ENCODE peak calls at places on chromosome 14, in five cellular contexts. R is GM06990, S is PC-9, Z is fibroblast of mammary gland, H is BJ. U is an unnamed sample.

GRCh38 chr14:97602438-97603117 is 805.4 kb downstream of the VRK1 start:
- DNase-seq in R (no peak), S (no peak), Z (no peak), H (no peak), U (no peak)

GRCh38 chr14:90487031-90487430 is 90.2 kb downstream of the CALM1 start:
- DNase-seq in R (no peak), S (no peak), Z (no peak), H (no peak), U (peak)

GRCh38 chr14:71665781-71666180 is 266.4 kb upstream of the RGS6 start:
- DNase-seq in R (no peak), S (no peak), Z (no peak), H (no peak), U (no peak)

GRCh38 chr14:106564058-106564643 is 1037.8 kb downstream of the TMEM121 start:
- DNase-seq in R (peak), S (no peak), Z (no peak), H (no peak), U (no peak)

GRCh38 chr14:38205949-38206665 is 1.6 kb upstream of the SSTR1 start:
- DNase-seq in R (no peak), S (no peak), Z (peak), H (no peak), U (no peak)

GRCh38 chr14:64410084-64410774 is 22.1 kb downstream of the MTHFD1 start:
- DNase-seq in R (no peak), S (peak), Z (peak), H (no peak), U (no peak)

GRCh38 chr14:100914597-100915021 is 11.1 kb upstream of the RTL1 start:
- DNase-seq in R (no peak), S (no peak), Z (no peak), H (peak), U (no peak)

GRCh38 chr14:33943081-33943480 is 7.8 kb downstream of the EGLN3 start:
- DNase-seq in R (no peak), S (no peak), Z (no peak), H (no peak), U (no peak)

GRCh38 chr14:88189040-88189839 is 133.8 kb downstream of the KCNK10 start:
- DNase-seq in R (no peak), S (peak), Z (peak), H (peak), U (no peak)

GRCh38 chr14:96797943-96798349 is 764 bp downstream of the VRK1 start:
- DNase-seq in R (no peak), S (no peak), Z (no peak), H (no peak), U (no peak)

GRCh38 chr14:105267820-105268548 is 19.7 kb downstream of the BTBD6 start:
- DNase-seq in R (no peak), S (no peak), Z (peak), H (no peak), U (no peak)
- TF ChIP-seq CTCF in R (peak), S (no peak), Z (no peak), H (no peak), U (no peak)

DNA sequence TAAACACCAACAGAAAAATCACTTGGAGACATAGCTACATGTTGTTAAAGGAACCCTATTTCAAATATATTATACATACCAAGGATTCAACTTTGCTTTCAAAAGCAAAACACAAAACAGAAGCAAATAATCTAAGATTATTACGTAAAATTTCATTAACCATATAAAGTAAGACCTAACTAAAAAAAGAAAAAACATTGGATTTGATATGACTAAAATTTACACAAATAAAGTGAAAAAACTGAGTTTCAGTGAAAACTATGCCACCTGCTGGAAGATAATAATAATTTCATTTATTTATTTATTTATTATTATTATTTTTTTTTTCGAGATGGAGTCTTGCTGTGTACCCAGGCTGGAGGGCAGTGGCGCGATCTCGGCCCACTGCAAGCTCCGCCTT is 45.2 kb downstream of the WDHD1 start:
- DNase-seq in R (no peak), S (no peak), Z (peak), H (no peak), U (no peak)
- TF ChIP-seq CTCF in R (no peak), S (peak), Z (peak), H (peak), U (peak)

GRCh38 chr14:50191499-50191898 is 39.9 kb downstream of the SOS2 start:
- DNase-seq in R (no peak), S (no peak), Z (no peak), H (no peak), U (no peak)
- TF ChIP-seq CTCF in R (no peak), S (no peak), Z (no peak), H (no peak), U (no peak)

GRCh38 chr14:61503167-61503801 is 181.9 kb downstream of the PRKCH start:
- DNase-seq in R (peak), S (no peak), Z (no peak), H (no peak), U (no peak)

GRCh38 chr14:61501714-61502458 is 180.5 kb downstream of the PRKCH start:
- DNase-seq in R (no peak), S (no peak), Z (no peak), H (no peak), U (no peak)

GRCh38 chr14:61504841-61505340 is 183.5 kb downstream of the PRKCH start:
- DNase-seq in R (no peak), S (no peak), Z (no peak), H (no peak), U (no peak)

GRCh38 chr14:61500046-61500445 is 178.7 kb downstream of the PRKCH start:
- DNase-seq in R (no peak), S (no peak), Z (no peak), H (no peak), U (no peak)

DNA sequence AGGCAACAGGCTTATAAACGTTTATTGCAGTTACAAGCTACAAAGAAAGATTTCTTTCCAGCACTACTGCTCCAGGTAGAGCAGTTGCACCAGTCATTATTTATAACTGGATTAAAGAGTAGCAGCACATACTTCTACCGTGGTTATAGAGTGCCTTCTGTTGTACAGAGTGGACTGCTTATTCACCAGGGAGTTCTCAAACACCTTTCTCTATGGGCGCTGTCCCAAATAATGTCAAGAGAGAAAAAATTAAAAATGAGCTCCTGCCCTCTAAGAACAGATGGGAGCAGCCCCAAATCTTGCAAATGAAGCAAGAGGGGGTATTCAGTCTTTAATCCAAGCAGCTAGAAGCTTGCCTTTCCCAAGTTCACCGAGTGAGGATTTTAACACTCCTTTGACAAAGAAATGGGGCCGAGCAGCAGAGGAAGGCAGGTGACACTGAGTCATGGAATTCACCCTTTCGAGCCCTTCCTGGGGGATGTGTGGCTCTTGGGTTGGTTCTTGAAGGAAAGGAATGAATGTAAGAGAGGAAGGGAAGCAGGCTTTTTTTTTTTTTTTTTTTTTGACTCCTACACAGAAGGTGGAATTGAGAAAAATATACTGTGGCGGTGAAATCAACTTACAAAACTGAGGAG is 181.2 kb downstream of the PRKCH start:
- DNase-seq in R (no peak), S (no peak), Z (no peak), H (no peak), U (no peak)
- TF ChIP-seq CTCF in R (no peak), S (no peak), Z (no peak), H (no peak), U (no peak)

GRCh38 chr14:54192610-54193009 is 204.2 kb upstream of the CDKN3 start:
- DNase-seq in R (no peak), S (no peak), Z (no peak), H (no peak), U (no peak)
- TF ChIP-seq CTCF in R (no peak), S (no peak), Z (no peak), H (no peak), U (no peak)

GRCh38 chr14:26276757-26277156 is 321.1 kb downstream of the NOVA1 start:
- DNase-seq in R (no peak), S (no peak), Z (peak), H (no peak), U (no peak)
- TF ChIP-seq CTCF in R (no peak), S (no peak), Z (peak), H (no peak), U (peak)

U was measured in chondrocyte.